ENCODE peak calls at places on chromosome X, in four cellular contexts. D, Q, H and L are unnamed samples.

GRCh38 chrX:10656214-10656613 is 35.8 kb upstream of the MID1 start:
- DNase-seq in D (no peak), Q (no peak), H (no peak), L (no peak)

GRCh38 chrX:115503099-115503498 is 57.9 kb upstream of the PLS3 start:
- DNase-seq in D (no peak), Q (no peak), H (no peak), L (no peak)

GRCh38 chrX:32749075-32749474 is 462.3 kb downstream of the DMD start:
- DNase-seq in D (no peak), Q (no peak), H (no peak), L (no peak)

GRCh38 chrX:1451251-1451675 is 1.4 kb downstream of the ASMTL start:
- DNase-seq in D (no peak), Q (peak; percentile 31), H (no peak), L (no peak)

GRCh38 chrX:15202458-15203177 is 67.3 kb downstream of the ASB9 start:
- DNase-seq in D (no peak), Q (no peak), H (no peak), L (no peak)

GRCh38 chrX:139113682-139114081 is 402.2 kb upstream of the FGF13 start:
- DNase-seq in D (no peak), Q (no peak), H (no peak), L (no peak)

GRCh38 chrX:153560466-153560865 is 38.5 kb downstream of the CCNQ start:
- DNase-seq in D (no peak), Q (no peak), H (no peak), L (no peak)

GRCh38 chrX:131734621-131735020 is 190.7 kb downstream of the OR13H1 start:
- DNase-seq in D (no peak), Q (peak; percentile 88), H (no peak), L (no peak)

GRCh38 chrX:137428251-137428661 is 137.7 kb upstream of the ZIC3 start:
- DNase-seq in D (no peak), Q (no peak), H (no peak), L (no peak)

GRCh38 chrX:151391722-151392121 is 5.3 kb upstream of the VMA21 start:
- DNase-seq in D (no peak), Q (no peak), H (no peak), L (peak; percentile 61)

GRCh38 chrX:117892469-117892868 is 224.1 kb downstream of the KLHL13 start:
- DNase-seq in D (no peak), Q (no peak), H (no peak), L (no peak)

GRCh38 chrX:40170830-40171512 is 73.2 kb upstream of the BCOR start:
- DNase-seq in D (no peak), Q (no peak), H (no peak), L (no peak)

GRCh38 chrX:108070891-108071290 is 20.5 kb downstream of the PSMD10 start:
- DNase-seq in D (no peak), Q (no peak), H (no peak), L (no peak)

GRCh38 chrX:71253253-71254091 is 468 bp downstream of the ZMYM3 start:
- DNase-seq in D (peak; percentile 3), Q (peak; percentile 51), H (peak; percentile 10), L (peak; percentile 44)

GRCh38 chrX:30654989-30655607 is 1.9 kb downstream of the GK start:
- DNase-seq in D (no peak), Q (no peak), H (no peak), L (no peak)

GRCh38 chrX:53494427-53494826 is 60.3 kb upstream of the HSD17B10 start:
- DNase-seq in D (no peak), Q (no peak), H (peak; percentile 11), L (no peak)

GRCh38 chrX:30777575-30777974 is 111.5 kb downstream of the TAB3 start:
- DNase-seq in D (no peak), Q (no peak), H (no peak), L (no peak)

GRCh38 chrX:141936080-141936479 is 32.4 kb downstream of the MAGEC1 start:
- DNase-seq in D (no peak), Q (no peak), H (no peak), L (no peak)

GRCh38 chrX:119684916-119685224 is 8.1 kb downstream of the SEPTIN6 start:
- DNase-seq in D (no peak), Q (no peak), H (no peak), L (no peak)

GRCh38 chrX:56736219-56736618 is 7.2 kb downstream of the NBDY start:
- DNase-seq in D (no peak), Q (no peak), H (no peak), L (no peak)

GRCh38 chrX:56733459-56734046 is 4.5 kb downstream of the NBDY start:
- DNase-seq in D (peak; percentile 36), Q (peak; percentile 38), H (peak; percentile 84), L (peak; percentile 79)

GRCh38 chrX:56738670-56739069 is 9.6 kb downstream of the NBDY start:
- DNase-seq in D (no peak), Q (no peak), H (no peak), L (no peak)
- H3K27ac ChIP-seq in D (no peak overlapping the region), Q (no peak overlapping the region), H (no peak overlapping the region), L (no peak overlapping the region)

DNA sequence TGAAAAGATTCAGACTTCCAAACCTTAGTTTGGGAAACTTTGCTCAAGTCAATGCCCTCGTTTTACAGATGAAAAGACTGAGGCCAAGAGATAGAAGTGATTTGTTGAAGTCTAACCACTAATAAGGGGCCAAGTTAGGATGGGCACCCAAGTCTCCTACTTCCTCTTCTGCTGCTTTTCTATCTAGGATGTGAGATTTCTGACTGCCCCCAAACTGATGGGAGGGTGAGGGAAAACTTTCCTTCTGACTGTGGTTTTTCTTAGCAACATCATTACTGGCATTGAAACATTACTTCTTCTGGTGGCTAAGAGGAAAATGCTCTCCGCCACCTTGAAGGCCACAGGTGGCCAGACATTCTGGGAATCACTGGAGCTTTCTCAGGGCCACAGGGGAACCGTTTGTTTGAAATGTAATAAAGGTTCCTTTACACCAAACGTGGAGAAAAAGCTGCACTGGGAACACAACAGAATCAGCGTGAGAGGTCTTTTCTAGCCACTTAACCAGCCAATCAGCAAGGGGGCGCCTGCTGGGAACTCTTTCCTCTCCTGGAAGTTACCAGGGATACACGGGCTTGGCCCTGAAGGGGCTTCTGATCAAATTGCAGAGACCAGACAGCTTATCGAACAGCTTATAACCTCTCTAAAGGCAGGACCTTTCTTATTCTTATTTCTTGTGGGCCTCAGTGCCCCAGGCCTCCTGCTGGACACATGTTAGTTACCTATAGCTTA is 115.9 kb upstream of the TEX13D start:
- DNase-seq in D (no peak), Q (no peak), H (no peak), L (no peak)
- H3K4me1 ChIP-seq in D (no peaks in the 10 kb centered on the region), Q (no peaks in the 10 kb centered on the region), H (peaks cover 7% of the 10 kb centered on the region), L (no peaks in the 10 kb centered on the region)

GRCh38 chrX:44344194-44344593 is 722 bp upstream of the EFHC2 start:
- DNase-seq in D (no peak), Q (no peak), H (peak; percentile 4), L (peak; percentile 14)
- TF ChIP-seq POLR2A in D (no peak), Q (no peak), H (no peak), L (no peak)

GRCh38 chrX:129983575-129984131 is 1.2 kb downstream of the BCORL1 start:
- DNase-seq in D (no peak), Q (peak; percentile 18), H (peak; percentile 4), L (peak; percentile 14)

GRCh38 chrX:129981207-129981553 is 1.3 kb upstream of the BCORL1 start:
- DNase-seq in D (no peak), Q (no peak), H (peak; percentile 4), L (peak; percentile 13)

GRCh38 chrX:129981752-129982299 is 609 bp upstream of the BCORL1 start:
- DNase-seq in D (no peak), Q (no peak), H (no peak), L (no peak)

GRCh38 chrX:129984196-129984962 is 1.9 kb downstream of the BCORL1 start:
- DNase-seq in D (no peak), Q (peak; percentile 33), H (peak; percentile 4), L (peak; percentile 17)

DNA sequence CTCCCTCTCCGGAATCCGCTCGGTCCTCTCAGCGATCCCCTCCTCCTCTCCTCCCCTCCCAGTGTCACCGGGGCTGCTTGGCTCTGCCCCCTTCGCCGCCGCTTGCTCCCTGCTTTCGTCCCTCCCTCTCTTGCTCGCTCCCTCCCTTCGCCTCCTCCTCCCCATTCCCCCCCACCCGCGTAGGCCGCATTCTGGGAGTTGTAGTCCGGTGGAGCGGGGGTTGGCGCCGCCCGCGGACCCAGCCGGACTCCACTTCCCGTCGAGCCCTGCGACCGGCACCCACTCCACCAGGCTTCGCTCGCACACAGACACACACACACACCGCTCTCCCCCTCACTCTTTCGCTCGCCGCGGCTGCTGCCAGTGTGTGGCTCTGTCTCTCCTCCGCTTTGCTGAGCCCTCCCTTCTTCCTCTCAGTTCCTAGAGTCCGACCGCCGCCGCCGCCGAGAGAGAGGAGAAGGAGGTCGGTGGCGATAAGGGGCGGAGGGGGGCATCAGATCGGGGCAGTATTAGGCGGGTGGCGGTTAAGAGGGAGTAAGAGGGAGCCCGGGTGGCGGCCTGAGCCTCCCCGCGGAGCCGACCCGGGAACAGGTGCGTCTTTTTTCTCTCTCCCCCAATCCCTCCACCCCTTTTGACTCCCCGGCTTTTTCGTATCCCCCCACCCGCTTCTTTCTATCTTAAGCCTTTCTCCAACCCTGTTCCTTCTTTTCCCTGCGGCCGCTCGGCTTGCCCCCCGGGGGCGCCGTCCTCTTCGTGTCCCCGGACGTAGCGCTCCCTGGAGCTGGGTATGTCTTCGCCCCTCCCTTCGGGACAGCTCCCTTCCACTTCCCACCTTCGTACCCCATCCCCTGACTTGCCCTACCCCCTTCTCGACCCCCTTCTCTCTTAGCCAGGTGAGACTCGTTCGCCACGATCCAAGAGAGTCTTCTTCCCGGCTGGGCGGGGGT is at the start of gene BCORL1:
- DNase-seq in D (peak; percentile 88), Q (peak; percentile 95), H (peak; percentile 80), L (peak; percentile 92)
- H3K27ac ChIP-seq in D (peak within 1 kb of the TSS; percentile 56), Q (no peak within 1 kb of the TSS), H (peak within 1 kb of the TSS; percentile 75), L (peak within 1 kb of the TSS; percentile 24)

GRCh38 chrX:134180566-134180965 is 56.4 kb upstream of the CCDC160 start:
- DNase-seq in D (no peak), Q (no peak), H (no peak), L (no peak)

GRCh38 chrX:134183665-134184064 is 53.3 kb upstream of the CCDC160 start:
- DNase-seq in D (no peak), Q (no peak), H (no peak), L (no peak)

GRCh38 chrX:134181261-134181660 is 55.7 kb upstream of the CCDC160 start:
- DNase-seq in D (no peak), Q (no peak), H (no peak), L (no peak)

GRCh38 chrX:134186362-134187121 is 50.4 kb upstream of the CCDC160 start:
- DNase-seq in D (no peak), Q (no peak), H (no peak), L (no peak)

GRCh38 chrX:134184936-134185335 is 52.0 kb upstream of the CCDC160 start:
- DNase-seq in D (no peak), Q (no peak), H (no peak), L (no peak)
- H3K4me1 ChIP-seq in D (no peaks in the 10 kb centered on the region), Q (no peaks in the 10 kb centered on the region), H (no peaks in the 10 kb centered on the region), L (no peaks in the 10 kb centered on the region)

GRCh38 chrX:45767021-45767491 is 566.4 kb upstream of the DIPK2B start:
- DNase-seq in D (no peak), Q (no peak), H (no peak), L (no peak)
- TF ChIP-seq POLR2A in D (no peak), Q (no peak), H (no peak), L (no peak)

DNA sequence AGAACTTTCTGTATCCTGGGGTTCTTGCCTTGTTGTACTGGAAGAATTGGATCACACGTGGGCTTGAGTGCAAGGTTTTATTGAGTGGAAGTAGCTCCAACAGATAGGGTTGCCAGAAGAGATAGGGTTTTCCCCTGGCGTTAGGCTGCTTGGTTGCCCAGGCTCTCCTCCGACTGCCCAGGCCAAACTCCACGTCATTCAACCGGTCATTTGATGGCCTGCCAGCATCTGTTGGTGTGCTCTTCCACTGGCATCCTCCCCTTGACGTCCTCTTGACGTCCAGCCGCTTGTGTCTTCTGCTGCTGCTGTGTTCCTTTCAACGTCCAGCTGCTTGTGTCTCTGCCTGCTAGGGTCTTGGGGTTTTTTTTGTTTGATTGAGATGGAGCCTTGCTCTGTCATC is 340.3 kb upstream of the ZCCHC13 start:
- DNase-seq in D (no peak), Q (no peak), H (no peak), L (peak; percentile 23)
- H3K27ac ChIP-seq in D (no peak overlapping the region), Q (no peak overlapping the region), H (no peak overlapping the region), L (no peak overlapping the region)